ENCODE peak calls at places on chromosomes 5 and 9, in four cellular contexts. M, S, G and U are unnamed samples.

GRCh38 chr5:178403956-178404600 is 171.5 kb upstream of the PHYKPL start:
- DNase-seq in M (no peak), S (no peak), G (no peak), U (no peak)

GRCh38 chr5:16736158-16736994 is 119.6 kb upstream of the RETREG1 start:
- DNase-seq in M (peak), S (no peak), G (no peak), U (no peak)

GRCh38 chr5:56147679-56148230 is 85.4 kb downstream of the ANKRD55 start:
- DNase-seq in M (no peak), S (no peak), G (no peak), U (no peak)

GRCh38 chr5:71903826-71904225 is 184.8 kb downstream of the CARTPT start:
- DNase-seq in M (no peak), S (no peak), G (no peak), U (no peak)

GRCh38 chr9:38316166-38316765 is 76.2 kb upstream of the ALDH1B1 start:
- DNase-seq in M (no peak), S (no peak), G (no peak), U (no peak)

GRCh38 chr9:121721770-121722169 is 70.3 kb downstream of the DAB2IP start:
- DNase-seq in M (no peak), S (no peak), G (no peak), U (no peak)

GRCh38 chr9:131642496-131643083 is 97.3 kb downstream of the PRRT1B start:
- DNase-seq in M (no peak), S (no peak), G (peak), U (no peak)

GRCh38 chr9:76341616-76342015 is 52.6 kb downstream of the RFK start:
- DNase-seq in M (no peak), S (no peak), G (no peak), U (no peak)

GRCh38 chr9:137148661-137149060 is 9.7 kb downstream of the GRIN1 start:
- DNase-seq in M (no peak), S (no peak), G (no peak), U (no peak)

GRCh38 chr9:127369428-127369827 is 27.5 kb upstream of the SLC2A8 start:
- DNase-seq in M (no peak), S (no peak), G (no peak), U (no peak)

GRCh38 chr5:29169851-29170250 is 2023.6 kb upstream of the CDH6 start:
- DNase-seq in M (no peak), S (no peak), G (no peak), U (no peak)

GRCh38 chr9:69180670-69181069 is 6.6 kb downstream of the TJP2 start:
- DNase-seq in M (no peak), S (peak), G (peak), U (peak)

GRCh38 chr9:34633851-34634550 is 3.6 kb downstream of the SIGMAR1 start:
- DNase-seq in M (peak), S (peak), G (peak), U (peak)

GRCh38 chr5:42636425-42636824 is 120.2 kb upstream of the CCDC152 start:
- DNase-seq in M (no peak), S (no peak), G (no peak), U (peak)

GRCh38 chr9:137574192-137574591 is 4.5 kb downstream of the DPH7 start:
- DNase-seq in M (no peak), S (no peak), G (no peak), U (no peak)

GRCh38 chr9:31210982-31211570 is 1173.4 kb upstream of the ACO1 start:
- DNase-seq in M (no peak), S (no peak), G (peak), U (no peak)

GRCh38 chr9:83584995-83585394 is 37.9 kb upstream of the IDNK start:
- DNase-seq in M (no peak), S (no peak), G (no peak), U (no peak)

GRCh38 chr5:62649025-62649424 is 70.4 kb downstream of the LRRC70 start:
- DNase-seq in M (no peak), S (no peak), G (no peak), U (no peak)

GRCh38 chr5:88634014-88634413 is 249.0 kb downstream of the MEF2C start:
- DNase-seq in M (no peak), S (no peak), G (no peak), U (no peak)

GRCh38 chr5:44774279-44774880 is 34.4 kb upstream of the MRPS30 start:
- DNase-seq in M (peak), S (no peak), G (no peak), U (peak)

GRCh38 chr9:362936-363335 is 148.3 kb downstream of the DOCK8 start:
- DNase-seq in M (no peak), S (no peak), G (no peak), U (no peak)

GRCh38 chr9:96020822-96021615 is 145.5 kb downstream of the ERCC6L2 start:
- DNase-seq in M (peak), S (peak), G (peak), U (no peak)

GRCh38 chr5:127369772-127370171 is 79.2 kb downstream of the MEGF10 start:
- DNase-seq in M (no peak), S (no peak), G (no peak), U (no peak)

GRCh38 chr9:35367451-35367850 is 122.5 kb upstream of the RUSC2 start:
- DNase-seq in M (no peak), S (no peak), G (no peak), U (no peak)

GRCh38 chr5:40628428-40628827 is 51.3 kb upstream of the PTGER4 start:
- DNase-seq in M (no peak), S (no peak), G (no peak), U (no peak)

GRCh38 chr9:136133191-136133958 is 14.7 kb upstream of the TMEM250 start:
- DNase-seq in M (no peak), S (no peak), G (peak), U (peak)

GRCh38 chr9:72315089-72315509 is 49.9 kb downstream of the ZFAND5 start:
- DNase-seq in M (peak), S (no peak), G (no peak), U (no peak)

GRCh38 chr5:77066823-77067442 is 20.2 kb downstream of the ZBED3 start:
- DNase-seq in M (no peak), S (no peak), G (no peak), U (no peak)

GRCh38 chr9:6870650-6871477 is 113.1 kb downstream of the KDM4C start:
- DNase-seq in M (no peak), S (no peak), G (no peak), U (no peak)

GRCh38 chr5:135332519-135333150 is 66.4 kb downstream of the MACROH2A1 start:
- DNase-seq in M (no peak), S (no peak), G (no peak), U (peak)

GRCh38 chr5:76582252-76583162 is 40.7 kb downstream of the F2RL2 start:
- DNase-seq in M (no peak), S (no peak), G (no peak), U (no peak)